ENCODE peak calls at places on chromosomes 1 and 21, in seven cellular contexts. Q, X, L, N, P, B and D are unnamed samples.

GRCh38 chr1:201540846-201541735 is 2.2 kb downstream of the NAV1 start:
- DNase-seq in Q (no peak), X (no peak), L (no peak), N (no peak), P (no peak), B (no peak), D (no peak)

GRCh38 chr1:111690306-111690617 is 48.9 kb downstream of the INKA2 start:
- DNase-seq in Q (no peak), X (peak), L (peak), N (no peak), P (no peak), B (peak), D (no peak)

GRCh38 chr1:42105025-42105424 is 48.2 kb upstream of the GUCA2B start:
- DNase-seq in Q (no peak), X (no peak), L (no peak), N (no peak), P (no peak), B (no peak), D (no peak)

GRCh38 chr1:8790987-8791386 is 26.5 kb downstream of the RERE start:
- DNase-seq in Q (no peak), X (no peak), L (no peak), N (peak), P (no peak), B (no peak), D (no peak)

GRCh38 chr1:228381336-228381735 is 25.3 kb downstream of the TRIM11 start:
- DNase-seq in Q (no peak), X (no peak), L (no peak), N (no peak), P (no peak), B (no peak), D (no peak)

GRCh38 chr1:192603218-192603787 is 27.7 kb downstream of the RGS1 start:
- DNase-seq in Q (no peak), X (no peak), L (no peak), N (no peak), P (no peak), B (no peak), D (no peak)

GRCh38 chr1:63621698-63622097 is 28.5 kb downstream of the PGM1 start:
- DNase-seq in Q (no peak), X (peak), L (peak), N (no peak), P (peak), B (no peak), D (no peak)

GRCh38 chr1:26274801-26275425 is 5.0 kb upstream of the SH3BGRL3 start:
- DNase-seq in Q (no peak), X (no peak), L (no peak), N (peak), P (no peak), B (no peak), D (no peak)

GRCh38 chr1:239657291-239657690 is 270.9 kb downstream of the CHRM3 start:
- DNase-seq in Q (no peak), X (no peak), L (no peak), N (no peak), P (no peak), B (no peak), D (no peak)

GRCh38 chr21:39316062-39316461 is 2.6 kb upstream of the BRWD1 start:
- DNase-seq in Q (no peak), X (no peak), L (no peak), N (peak), P (no peak), B (no peak), D (no peak)

GRCh38 chr1:32372149-32372756 is 9.9 kb downstream of the TSSK3 start:
- DNase-seq in Q (peak), X (no peak), L (no peak), N (no peak), P (no peak), B (no peak), D (no peak)

GRCh38 chr1:55418625-55419024 is 203.5 kb upstream of the USP24 start:
- DNase-seq in Q (no peak), X (no peak), L (no peak), N (no peak), P (no peak), B (no peak), D (no peak)

GRCh38 chr1:31672988-31673387 is 28.3 kb upstream of the PEF1 start:
- DNase-seq in Q (no peak), X (peak), L (no peak), N (no peak), P (peak), B (no peak), D (no peak)

GRCh38 chr1:3533051-3534048 is 78.0 kb downstream of the MEGF6 start:
- DNase-seq in Q (no peak), X (no peak), L (no peak), N (no peak), P (no peak), B (no peak), D (no peak)

GRCh38 chr1:63320024-63320799 is 2.2 kb upstream of the FOXD3 start:
- DNase-seq in Q (no peak), X (no peak), L (no peak), N (no peak), P (no peak), B (no peak), D (no peak)

GRCh38 chr1:33741749-33742148 is 122.1 kb upstream of the HMGB4 start:
- DNase-seq in Q (no peak), X (no peak), L (no peak), N (no peak), P (no peak), B (no peak), D (no peak)

GRCh38 chr21:34029724-34030528 is 43.5 kb upstream of the MRPS6 start:
- DNase-seq in Q (peak), X (peak), L (peak), N (peak), P (peak), B (peak), D (peak)

GRCh38 chr1:228866498-228866897 is 131.2 kb downstream of the RHOU start:
- DNase-seq in Q (no peak), X (no peak), L (no peak), N (no peak), P (no peak), B (peak), D (no peak)